ENCODE peak calls at places on chromosomes 11 and 22, in ten cellular contexts. One of them, this sample, is unnamed. For H3K9me3, the result is how much of the 10 kb centered on the place peaks cover.

GRCh38 chr11:36354221-36355003 is 58.3 kb downstream of the PRR5L start:
- DNase-seq in upper lobe of right lung: no peak
- DNase-seq in esophagus muscularis mucosa: peak
- DNase-seq in prostate gland: no peak
- DNase-seq in uterus: no peak
- DNase-seq in A549: no peak
- DNase-seq in IMR-90: peak
- DNase-seq in H9: no peak
- DNase-seq in right atrium auricular region: no peak
- DNase-seq in Panc1: no peak
- DNase-seq in this sample: no peak

GRCh38 chr11:47177229-47177845 is 658 bp upstream of the ARFGAP2 start:
- DNase-seq in A549: peak
- DNase-seq in esophagus muscularis mucosa: peak
- DNase-seq in uterus: no peak
- DNase-seq in IMR-90: peak
- DNase-seq in Panc1: no peak
- DNase-seq in H9: peak
- DNase-seq in right atrium auricular region: peak
- DNase-seq in upper lobe of right lung: no peak
- DNase-seq in prostate gland: peak
- DNase-seq in this sample: no peak

GRCh38 chr11:75167617-75168016 is 16.7 kb downstream of the SLCO2B1 start:
- DNase-seq in uterus: no peak
- DNase-seq in IMR-90: no peak
- DNase-seq in right atrium auricular region: no peak
- DNase-seq in upper lobe of right lung: no peak
- DNase-seq in A549: no peak
- DNase-seq in Panc1: no peak
- DNase-seq in esophagus muscularis mucosa: no peak
- DNase-seq in prostate gland: no peak
- DNase-seq in H9: no peak
- DNase-seq in this sample: no peak

GRCh38 chr22:45864959-45865496 is 111.9 kb downstream of the WNT7B start:
- DNase-seq in uterus: no peak
- DNase-seq in Panc1: no peak
- DNase-seq in A549: no peak
- DNase-seq in right atrium auricular region: peak
- DNase-seq in H9: no peak
- DNase-seq in IMR-90: no peak
- DNase-seq in esophagus muscularis mucosa: no peak
- DNase-seq in upper lobe of right lung: no peak
- DNase-seq in prostate gland: no peak
- DNase-seq in this sample: no peak

GRCh38 chr22:39254789-39255298 is 10.1 kb upstream of the PDGFB start:
- DNase-seq in esophagus muscularis mucosa: no peak
- DNase-seq in A549: no peak
- DNase-seq in right atrium auricular region: no peak
- DNase-seq in prostate gland: no peak
- DNase-seq in upper lobe of right lung: no peak
- DNase-seq in Panc1: no peak
- DNase-seq in IMR-90: peak
- DNase-seq in H9: no peak
- DNase-seq in uterus: no peak
- DNase-seq in this sample: no peak

GRCh38 chr22:39574779-39575551 is 4.4 kb downstream of the CACNA1I start:
- DNase-seq in Panc1: peak
- DNase-seq in prostate gland: no peak
- DNase-seq in esophagus muscularis mucosa: no peak
- DNase-seq in uterus: no peak
- DNase-seq in H9: no peak
- DNase-seq in upper lobe of right lung: no peak
- DNase-seq in right atrium auricular region: no peak
- DNase-seq in IMR-90: peak
- DNase-seq in A549: peak
- DNase-seq in this sample: peak

GRCh38 chr11:420054-420910 is 5.5 kb upstream of the SIGIRR start:
- DNase-seq in H9: no peak
- DNase-seq in prostate gland: no peak
- DNase-seq in uterus: no peak
- DNase-seq in right atrium auricular region: no peak
- DNase-seq in Panc1: no peak
- DNase-seq in A549: no peak
- DNase-seq in esophagus muscularis mucosa: no peak
- DNase-seq in IMR-90: no peak
- DNase-seq in upper lobe of right lung: no peak
- DNase-seq in this sample: peak

GRCh38 chr11:72721689-72722049 is 30.5 kb downstream of the ARAP1 start:
- DNase-seq in A549: no peak
- DNase-seq in upper lobe of right lung: peak
- DNase-seq in H9: no peak
- DNase-seq in IMR-90: no peak
- DNase-seq in prostate gland: peak
- DNase-seq in esophagus muscularis mucosa: no peak
- DNase-seq in uterus: no peak
- DNase-seq in Panc1: no peak
- DNase-seq in right atrium auricular region: no peak
- DNase-seq in this sample: no peak

GRCh38 chr22:20522134-20522827 is 14.9 kb downstream of the MED15 start:
- DNase-seq in IMR-90: no peak
- DNase-seq in upper lobe of right lung: no peak
- DNase-seq in A549: no peak
- DNase-seq in H9: no peak
- DNase-seq in prostate gland: no peak
- DNase-seq in esophagus muscularis mucosa: no peak
- DNase-seq in Panc1: no peak
- DNase-seq in right atrium auricular region: no peak
- DNase-seq in uterus: no peak
- DNase-seq in this sample: no peak
- H3K9me3 ChIP-seq in IMR-90: under half
- H3K9me3 ChIP-seq in upper lobe of right lung: under half
- H3K9me3 ChIP-seq in A549: under half
- H3K9me3 ChIP-seq in H9: under half
- H3K9me3 ChIP-seq in prostate gland: under half
- H3K9me3 ChIP-seq in esophagus muscularis mucosa: under half
- H3K9me3 ChIP-seq in Panc1: under half
- H3K9me3 ChIP-seq in right atrium auricular region: under half
- H3K9me3 ChIP-seq in uterus: under half
- H3K9me3 ChIP-seq in this sample: under half

DNA sequence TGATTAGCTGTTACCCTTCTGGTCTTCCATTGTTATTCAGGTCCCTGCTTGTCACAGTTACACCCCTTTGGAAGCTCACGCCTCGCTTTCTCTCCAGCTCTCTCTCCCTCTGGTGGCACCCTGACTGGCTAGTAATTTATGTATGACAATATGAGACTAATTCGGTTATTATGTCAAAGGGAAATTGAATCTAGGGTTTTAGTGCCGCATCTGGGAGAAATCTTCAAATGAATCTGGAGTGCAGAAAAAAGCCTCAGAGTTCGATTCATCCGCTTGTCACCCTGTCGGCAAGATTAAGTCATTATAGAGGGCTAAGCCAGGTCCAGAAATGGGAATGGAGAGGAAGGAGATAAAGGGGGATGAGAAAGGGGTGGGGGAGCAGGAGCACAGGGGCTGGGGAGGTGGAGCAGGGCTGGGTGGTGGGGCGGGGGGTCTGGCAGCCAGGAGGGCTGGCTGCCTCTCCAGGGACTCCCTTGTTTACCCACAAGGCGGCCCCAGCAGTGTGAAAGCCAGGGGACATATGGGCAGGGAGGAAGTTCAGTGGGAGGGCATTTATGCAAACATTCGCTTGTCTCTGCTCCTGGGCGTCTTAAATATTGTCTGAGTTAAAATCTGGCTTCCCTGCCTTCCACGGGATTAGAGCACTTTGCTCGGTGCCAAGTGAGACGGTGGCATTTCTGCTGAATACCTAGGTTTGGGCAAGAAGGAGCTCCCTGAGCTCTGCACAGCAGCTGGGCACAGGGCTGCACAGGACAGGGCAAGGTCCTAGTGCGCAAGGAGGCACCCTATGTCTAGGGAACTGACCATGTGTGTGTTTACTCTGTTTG is 179.1 kb upstream of the NECTIN1 start:
- DNase-seq in uterus: no peak
- DNase-seq in upper lobe of right lung: no peak
- DNase-seq in prostate gland: peak
- DNase-seq in Panc1: no peak
- DNase-seq in A549: no peak
- DNase-seq in IMR-90: no peak
- DNase-seq in H9: no peak
- DNase-seq in esophagus muscularis mucosa: no peak
- DNase-seq in right atrium auricular region: no peak
- DNase-seq in this sample: no peak
- TF ChIP-seq CTCF in uterus: no peak
- TF ChIP-seq CTCF in upper lobe of right lung: no peak
- TF ChIP-seq CTCF in prostate gland: peak
- TF ChIP-seq CTCF in Panc1: no peak
- TF ChIP-seq CTCF in A549: no peak
- TF ChIP-seq CTCF in IMR-90: no peak
- TF ChIP-seq CTCF in H9: no peak
- TF ChIP-seq CTCF in esophagus muscularis mucosa: no peak
- TF ChIP-seq CTCF in right atrium auricular region: no peak
- TF ChIP-seq CTCF in this sample: no peak

DNA sequence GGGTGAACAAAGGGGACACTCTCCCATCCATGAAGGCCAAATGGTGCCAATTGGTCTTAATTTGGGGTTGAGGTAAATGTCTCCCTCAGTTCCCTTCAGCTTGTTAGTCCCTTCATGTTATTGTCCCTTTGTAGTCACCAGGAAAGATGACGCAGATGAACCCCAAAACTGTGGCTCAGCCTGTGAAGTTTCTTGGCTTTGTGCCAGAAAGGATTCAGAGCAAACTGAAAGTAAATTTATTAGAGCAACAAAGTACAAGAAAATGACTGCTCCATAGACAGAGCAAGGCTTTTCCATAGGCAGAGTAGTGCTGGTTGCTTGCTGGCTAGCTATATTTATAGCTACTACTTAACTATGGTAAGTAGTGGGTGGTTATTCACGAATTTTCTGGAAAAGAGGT is 16.7 kb downstream of the OR4C3 start:
- DNase-seq in right atrium auricular region: no peak
- DNase-seq in A549: no peak
- DNase-seq in esophagus muscularis mucosa: no peak
- DNase-seq in Panc1: no peak
- DNase-seq in H9: no peak
- DNase-seq in upper lobe of right lung: no peak
- DNase-seq in uterus: no peak
- DNase-seq in prostate gland: no peak
- DNase-seq in IMR-90: no peak
- DNase-seq in this sample: no peak
- H3K9me3 ChIP-seq in right atrium auricular region: under half
- H3K9me3 ChIP-seq in A549: under half
- H3K9me3 ChIP-seq in esophagus muscularis mucosa: under half
- H3K9me3 ChIP-seq in Panc1: under half
- H3K9me3 ChIP-seq in H9: half or more
- H3K9me3 ChIP-seq in upper lobe of right lung: under half
- H3K9me3 ChIP-seq in uterus: under half
- H3K9me3 ChIP-seq in prostate gland: under half
- H3K9me3 ChIP-seq in IMR-90: under half
- H3K9me3 ChIP-seq in this sample: under half

GRCh38 chr11:59208956-59209355 is 3.8 kb downstream of the MPEG1 start:
- DNase-seq in uterus: no peak
- DNase-seq in H9: no peak
- DNase-seq in Panc1: no peak
- DNase-seq in upper lobe of right lung: no peak
- DNase-seq in esophagus muscularis mucosa: no peak
- DNase-seq in IMR-90: peak
- DNase-seq in right atrium auricular region: no peak
- DNase-seq in A549: no peak
- DNase-seq in prostate gland: no peak
- DNase-seq in this sample: no peak

GRCh38 chr11:59205664-59206063 is 7.1 kb downstream of the MPEG1 start:
- DNase-seq in upper lobe of right lung: no peak
- DNase-seq in IMR-90: no peak
- DNase-seq in uterus: no peak
- DNase-seq in prostate gland: no peak
- DNase-seq in H9: no peak
- DNase-seq in esophagus muscularis mucosa: no peak
- DNase-seq in Panc1: no peak
- DNase-seq in A549: no peak
- DNase-seq in right atrium auricular region: no peak
- DNase-seq in this sample: no peak

GRCh38 chr11:59204736-59205135 is 8.0 kb downstream of the MPEG1 start:
- DNase-seq in right atrium auricular region: no peak
- DNase-seq in prostate gland: no peak
- DNase-seq in IMR-90: peak
- DNase-seq in uterus: no peak
- DNase-seq in A549: no peak
- DNase-seq in esophagus muscularis mucosa: no peak
- DNase-seq in H9: no peak
- DNase-seq in Panc1: no peak
- DNase-seq in upper lobe of right lung: no peak
- DNase-seq in this sample: no peak

GRCh38 chr11:59206635-59207034 is 6.1 kb downstream of the MPEG1 start:
- DNase-seq in IMR-90: peak
- DNase-seq in right atrium auricular region: no peak
- DNase-seq in prostate gland: no peak
- DNase-seq in H9: peak
- DNase-seq in uterus: no peak
- DNase-seq in A549: peak
- DNase-seq in Panc1: no peak
- DNase-seq in esophagus muscularis mucosa: no peak
- DNase-seq in upper lobe of right lung: no peak
- DNase-seq in this sample: no peak

GRCh38 chr11:59207988-59208432 is 4.7 kb downstream of the MPEG1 start:
- DNase-seq in Panc1: peak
- DNase-seq in H9: no peak
- DNase-seq in A549: peak
- DNase-seq in prostate gland: peak
- DNase-seq in right atrium auricular region: no peak
- DNase-seq in esophagus muscularis mucosa: no peak
- DNase-seq in IMR-90: peak
- DNase-seq in upper lobe of right lung: no peak
- DNase-seq in uterus: no peak
- DNase-seq in this sample: no peak
- TF ChIP-seq CTCF in Panc1: peak
- TF ChIP-seq CTCF in H9: peak
- TF ChIP-seq CTCF in A549: peak
- TF ChIP-seq CTCF in prostate gland: peak
- TF ChIP-seq CTCF in right atrium auricular region: peak
- TF ChIP-seq CTCF in esophagus muscularis mucosa: peak
- TF ChIP-seq CTCF in IMR-90: peak
- TF ChIP-seq CTCF in upper lobe of right lung: peak
- TF ChIP-seq CTCF in uterus: peak
- TF ChIP-seq CTCF in this sample: peak

DNA sequence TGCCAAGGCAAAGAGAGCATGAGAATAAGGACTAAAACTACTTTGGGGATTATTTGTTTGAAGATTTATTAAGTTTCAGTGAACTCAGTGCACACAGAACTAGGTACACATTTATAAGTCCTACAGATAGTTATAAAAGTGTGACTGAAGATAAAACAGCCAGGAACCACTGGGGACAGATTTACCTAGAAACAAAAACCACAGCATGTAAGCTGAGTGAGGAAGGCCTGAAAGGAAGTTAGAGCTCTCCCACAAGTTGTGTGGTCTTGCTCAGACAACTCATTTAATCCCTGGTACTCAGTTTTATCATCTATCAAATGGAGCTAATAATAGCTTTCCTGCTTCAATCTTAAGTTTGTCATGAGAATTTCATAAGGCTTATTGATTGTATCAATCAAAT is 311.2 kb upstream of the FAT3 start:
- DNase-seq in H9: no peak
- DNase-seq in upper lobe of right lung: no peak
- DNase-seq in IMR-90: no peak
- DNase-seq in uterus: no peak
- DNase-seq in A549: no peak
- DNase-seq in Panc1: no peak
- DNase-seq in esophagus muscularis mucosa: no peak
- DNase-seq in prostate gland: no peak
- DNase-seq in right atrium auricular region: no peak
- DNase-seq in this sample: no peak
- H3K9me3 ChIP-seq in H9: under half
- H3K9me3 ChIP-seq in upper lobe of right lung: under half
- H3K9me3 ChIP-seq in IMR-90: under half
- H3K9me3 ChIP-seq in uterus: under half
- H3K9me3 ChIP-seq in A549: under half
- H3K9me3 ChIP-seq in Panc1: under half
- H3K9me3 ChIP-seq in esophagus muscularis mucosa: under half
- H3K9me3 ChIP-seq in prostate gland: under half
- H3K9me3 ChIP-seq in right atrium auricular region: under half
- H3K9me3 ChIP-seq in this sample: under half